ENCODE peak calls at places on chromosomes 3 and 15, in six cellular contexts. K is neural progenitor cell, F is heart right ventricle, D is brain microvascular endothelial cell, Z is A673, Y is AG10803. I is an unnamed sample.

GRCh38 chr15:70504305-70504951 is 258.9 kb downstream of the UACA start:
- DNase-seq in K (no peak), F (peak), D (peak), Z (peak), Y (peak), I (peak)

GRCh38 chr15:77402740-77403379 is 17.0 kb downstream of the PEAK1 start:
- DNase-seq in K (no peak), F (no peak), D (peak), Z (no peak), Y (peak), I (peak)

GRCh38 chr3:148309390-148310035 is 388.2 kb upstream of the AGTR1 start:
- DNase-seq in K (peak), F (no peak), D (peak), Z (peak), Y (peak), I (peak)

GRCh38 chr15:32994810-32995424 is 199.6 kb downstream of the FMN1 start:
- DNase-seq in K (peak), F (no peak), D (peak), Z (peak), Y (peak), I (peak)

GRCh38 chr15:34609658-34610057 is 26.2 kb upstream of the GOLGA8B start:
- DNase-seq in K (no peak), F (no peak), D (no peak), Z (no peak), Y (no peak), I (no peak)

GRCh38 chr3:8261018-8261417 is 240.6 kb upstream of the LMCD1 start:
- DNase-seq in K (no peak), F (no peak), D (no peak), Z (no peak), Y (no peak), I (no peak)

GRCh38 chr15:95208988-95209387 is 977.6 kb downstream of the MCTP2 start:
- DNase-seq in K (no peak), F (no peak), D (peak), Z (no peak), Y (peak), I (peak)

GRCh38 chr3:52237006-52237658 is 1.8 kb downstream of the TWF2 start:
- DNase-seq in K (no peak), F (no peak), D (no peak), Z (no peak), Y (no peak), I (no peak)

GRCh38 chr15:65396283-65396964 is 18.6 kb upstream of the IGDCC3 start:
- DNase-seq in K (peak), F (no peak), D (no peak), Z (no peak), Y (no peak), I (no peak)

GRCh38 chr3:29922990-29923746 is 642.3 kb downstream of the RBMS3 start:
- DNase-seq in K (no peak), F (no peak), D (peak), Z (no peak), Y (peak), I (peak)

GRCh38 chr3:125281411-125281810 is 68.9 kb upstream of the SLC12A8 start:
- DNase-seq in K (no peak), F (no peak), D (no peak), Z (peak), Y (peak), I (no peak)

GRCh38 chr3:169505577-169506155 is 157.8 kb downstream of the MECOM start:
- DNase-seq in K (peak), F (no peak), D (no peak), Z (no peak), Y (no peak), I (no peak)

GRCh38 chr3:44323341-44323955 is 15.1 kb upstream of the TCAIM start:
- DNase-seq in K (peak), F (peak), D (peak), Z (peak), Y (peak), I (peak)

GRCh38 chr3:10970306-10970979 is 22.1 kb upstream of the SLC6A1 start:
- DNase-seq in K (no peak), F (no peak), D (no peak), Z (no peak), Y (no peak), I (no peak)

GRCh38 chr15:79030470-79030869 is 60.1 kb downstream of the RASGRF1 start:
- DNase-seq in K (no peak), F (no peak), D (no peak), Z (no peak), Y (no peak), I (no peak)

GRCh38 chr15:87827126-87827525 is 429.4 kb downstream of the NTRK3 start:
- DNase-seq in K (no peak), F (no peak), D (peak), Z (no peak), Y (peak), I (peak)

GRCh38 chr3:160804762-160805161 is 48.7 kb downstream of the PPM1L start:
- DNase-seq in K (no peak), F (peak), D (peak), Z (peak), Y (no peak), I (no peak)

GRCh38 chr3:36600413-36600812 is 163.9 kb downstream of the DCLK3 start:
- DNase-seq in K (no peak), F (no peak), D (no peak), Z (no peak), Y (no peak), I (no peak)

GRCh38 chr3:151931171-151931570 is 57.7 kb downstream of the SUCNR1 start:
- DNase-seq in K (no peak), F (no peak), D (peak), Z (no peak), Y (no peak), I (peak)

GRCh38 chr3:30012941-30013543 is 593.4 kb upstream of the TGFBR2 start:
- DNase-seq in K (peak), F (no peak), D (peak), Z (peak), Y (peak), I (peak)

GRCh38 chr15:92864127-92864814 is 35.9 kb upstream of the CHD2 start:
- DNase-seq in K (peak), F (no peak), D (no peak), Z (no peak), Y (no peak), I (no peak)

GRCh38 chr15:28111552-28111951 is 12.4 kb upstream of the OCA2 start:
- DNase-seq in K (no peak), F (no peak), D (no peak), Z (no peak), Y (no peak), I (no peak)

GRCh38 chr3:158505117-158505516 is 65.9 kb upstream of the MLF1 start:
- DNase-seq in K (no peak), F (no peak), D (no peak), Z (no peak), Y (no peak), I (no peak)

GRCh38 chr15:96359371-96359771 is 28.9 kb downstream of the NR2F2 start:
- DNase-seq in K (peak), F (no peak), D (no peak), Z (no peak), Y (no peak), I (no peak)

GRCh38 chr3:198081421-198081844 is 121.4 kb downstream of the LMLN start:
- DNase-seq in K (peak), F (peak), D (no peak), Z (no peak), Y (no peak), I (no peak)

GRCh38 chr3:184780981-184781515 is 30.9 kb upstream of the VPS8 start:
- DNase-seq in K (no peak), F (no peak), D (no peak), Z (no peak), Y (peak), I (no peak)

GRCh38 chr3:5078151-5078550 is 43.9 kb upstream of the ARL8B start:
- DNase-seq in K (no peak), F (no peak), D (no peak), Z (no peak), Y (no peak), I (no peak)

GRCh38 chr15:78457101-78457500 is 19.1 kb downstream of the IREB2 start:
- DNase-seq in K (no peak), F (no peak), D (peak), Z (peak), Y (peak), I (peak)

DNA sequence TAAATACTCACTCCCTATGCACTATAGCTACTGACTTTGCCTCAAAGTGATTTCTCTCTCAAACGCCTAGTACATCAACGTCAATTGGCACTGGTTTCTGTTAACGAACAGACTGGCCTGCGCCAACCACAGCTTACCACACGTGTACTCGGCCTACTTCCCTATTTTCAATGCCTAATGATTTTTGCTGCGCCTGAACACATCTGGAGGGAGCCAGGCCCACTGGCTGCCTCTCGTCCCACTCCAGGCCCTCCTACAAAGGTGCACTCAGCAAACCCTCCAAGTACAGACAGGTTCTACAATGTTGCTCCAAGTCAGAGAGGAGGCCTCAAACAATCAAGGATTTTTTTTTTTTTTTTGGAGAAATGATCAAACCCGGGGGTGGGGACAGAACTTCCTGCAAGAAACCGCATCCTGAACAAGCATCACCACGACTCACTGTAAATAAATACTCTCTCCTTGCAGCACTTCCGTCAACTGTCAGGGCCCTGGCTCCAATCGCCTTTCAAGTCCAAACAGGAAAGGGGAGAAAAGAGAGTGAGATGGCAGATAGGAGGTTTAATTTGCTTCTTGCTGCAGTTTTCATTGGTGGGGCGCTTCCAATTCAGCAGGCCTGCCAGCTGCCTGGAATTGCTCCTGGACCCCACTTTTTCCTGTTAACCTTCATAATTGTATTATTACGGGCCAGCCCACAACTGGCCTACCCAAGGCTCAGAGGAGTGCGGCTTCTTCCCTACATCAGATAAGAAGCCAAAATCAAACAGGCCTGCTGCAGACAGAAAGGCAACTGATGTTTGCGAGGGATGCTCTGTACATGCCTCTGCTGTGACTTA is 139.3 kb downstream of the FOXP1 start:
- DNase-seq in K (no peak), F (no peak), D (peak), Z (no peak), Y (peak), I (peak)
- H3K4me3 ChIP-seq in K (no peak), F (no peak), D (no peak), Z (no peak), Y (no peak), I (no peak)

GRCh38 chr15:44595246-44595645 is 58.3 kb downstream of the EIF3J start:
- DNase-seq in K (no peak), F (no peak), D (no peak), Z (no peak), Y (no peak), I (no peak)

GRCh38 chr15:44595656-44596510 is 58.9 kb downstream of the EIF3J start:
- DNase-seq in K (no peak), F (no peak), D (no peak), Z (no peak), Y (no peak), I (no peak)

GRCh38 chr15:44591326-44591725 is 54.4 kb downstream of the EIF3J start:
- DNase-seq in K (no peak), F (no peak), D (no peak), Z (no peak), Y (no peak), I (no peak)

GRCh38 chr15:44596511-44597010 is 59.6 kb downstream of the EIF3J start:
- DNase-seq in K (no peak), F (no peak), D (no peak), Z (peak), Y (no peak), I (no peak)

GRCh38 chr15:44593042-44593736 is 56.2 kb downstream of the EIF3J start:
- DNase-seq in K (no peak), F (no peak), D (peak), Z (peak), Y (no peak), I (no peak)
- TF ChIP-seq CTCF in K (peak), F (peak), D (peak), Z (peak), Y (peak), I (peak)

GRCh38 chr15:75213768-75214221 is 12.1 kb downstream of the C15orf39 start:
- DNase-seq in K (no peak), F (no peak), D (no peak), Z (no peak), Y (no peak), I (no peak)
- H3K4me3 ChIP-seq in K (no peak), F (no peak), D (no peak), Z (no peak), Y (no peak), I (no peak)

DNA sequence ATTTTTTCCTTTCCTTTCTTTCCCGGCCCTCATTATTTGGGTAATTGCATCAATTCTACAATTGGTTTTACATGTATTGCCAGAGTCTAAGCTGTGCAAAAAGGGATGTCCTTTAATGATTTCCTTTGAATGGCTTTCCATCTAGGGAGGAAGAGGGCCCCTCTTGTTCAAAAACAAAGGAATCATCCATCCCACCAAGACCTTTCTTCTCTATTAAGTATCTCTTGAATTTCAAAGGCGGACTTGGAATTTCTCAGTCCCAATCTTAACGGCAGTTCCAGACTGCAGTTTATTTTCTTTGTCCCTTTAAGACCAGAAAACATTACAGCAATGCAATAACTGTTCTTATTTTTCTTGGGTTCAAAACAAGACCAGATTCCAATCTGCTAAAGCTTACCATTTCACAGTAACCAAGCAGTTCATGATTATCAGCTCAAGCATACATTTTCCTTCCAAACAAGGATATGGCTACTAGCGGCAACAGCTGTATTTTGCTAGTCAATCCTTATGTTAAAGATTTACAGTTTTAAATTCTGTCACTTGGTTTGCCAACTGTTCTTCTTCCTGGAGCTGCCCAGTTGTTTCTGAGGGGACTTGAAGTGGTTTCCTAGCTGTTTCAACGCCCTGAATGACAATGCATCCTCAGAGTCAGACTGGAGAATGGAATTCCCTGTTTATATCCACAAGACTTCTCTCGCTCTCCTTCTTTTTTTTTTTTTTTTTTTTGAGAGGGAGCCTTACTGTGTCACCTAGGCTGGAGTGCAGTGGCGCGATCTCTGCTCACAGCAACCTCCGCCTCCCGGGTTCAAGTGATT is 91.4 kb upstream of the LRIG1 start:
- DNase-seq in K (peak), F (no peak), D (no peak), Z (no peak), Y (no peak), I (no peak)
- TF ChIP-seq CTCF in K (no peak), F (no peak), D (no peak), Z (no peak), Y (no peak), I (no peak)

DNA sequence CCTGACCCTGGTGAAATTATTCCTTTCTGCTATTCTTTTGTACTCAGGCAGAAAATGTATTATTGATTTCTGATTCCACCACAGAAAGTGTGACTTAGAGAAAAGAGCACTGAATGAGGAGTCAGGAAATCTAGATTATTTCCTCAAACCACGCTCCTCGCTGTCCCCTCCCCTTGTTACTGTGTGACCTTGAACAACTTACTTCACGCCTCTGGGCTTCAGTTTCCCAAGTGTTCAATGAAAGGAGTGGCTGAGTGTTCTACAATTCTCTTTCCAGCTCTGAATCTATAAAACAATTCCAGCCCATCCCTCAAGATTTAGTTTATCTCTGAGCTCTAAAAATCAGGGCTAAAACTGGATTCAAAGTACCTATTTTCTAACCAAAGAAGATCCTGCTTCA is 3.4 kb downstream of the TNIK start:
- DNase-seq in K (no peak), F (no peak), D (no peak), Z (no peak), Y (no peak), I (no peak)
- H3K4me3 ChIP-seq in K (no peak), F (no peak), D (no peak), Z (no peak), Y (no peak), I (no peak)

DNA sequence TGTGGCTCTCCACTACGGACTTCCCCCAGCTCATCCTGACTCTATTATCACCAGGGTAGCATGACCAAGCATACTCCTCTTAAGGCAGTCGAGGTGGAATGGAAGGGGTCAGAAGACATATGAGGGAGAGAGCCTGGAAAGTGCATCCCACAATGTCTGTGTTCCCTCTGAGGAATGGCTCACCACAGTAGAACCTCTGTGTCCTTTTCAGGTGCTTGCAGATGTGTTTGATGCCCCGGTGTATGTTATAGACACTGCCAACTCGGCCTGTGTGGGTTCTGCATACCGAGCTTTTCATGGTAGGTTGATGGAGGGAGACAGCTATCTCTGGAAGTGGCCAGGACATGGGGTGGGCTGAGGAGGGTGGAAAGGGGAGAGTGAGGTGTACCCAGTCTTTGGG is 50.3 kb downstream of the XYLB start:
- DNase-seq in K (no peak), F (no peak), D (no peak), Z (no peak), Y (no peak), I (no peak)
- TF ChIP-seq CTCF in K (no peak), F (no peak), D (no peak), Z (no peak), Y (no peak), I (no peak)

GRCh38 chr3:18559323-18559972 is 134.3 kb upstream of the SATB1 start:
- DNase-seq in K (peak), F (no peak), D (peak), Z (peak), Y (no peak), I (peak)
- H3K4me3 ChIP-seq in K (no peak), F (no peak), D (no peak), Z (no peak), Y (no peak), I (no peak)

GRCh38 chr3:18045296-18045880 is 303.0 kb upstream of the TBC1D5 start:
- DNase-seq in K (no peak), F (no peak), D (no peak), Z (no peak), Y (no peak), I (no peak)

GRCh38 chr3:18049101-18049500 is 306.7 kb upstream of the TBC1D5 start:
- DNase-seq in K (no peak), F (no peak), D (no peak), Z (no peak), Y (no peak), I (peak)

GRCh38 chr3:18046131-18046530 is 303.7 kb upstream of the TBC1D5 start:
- DNase-seq in K (no peak), F (no peak), D (no peak), Z (no peak), Y (peak), I (no peak)

GRCh38 chr3:18046531-18046930 is 304.1 kb upstream of the TBC1D5 start:
- DNase-seq in K (no peak), F (no peak), D (no peak), Z (no peak), Y (no peak), I (no peak)

DNA sequence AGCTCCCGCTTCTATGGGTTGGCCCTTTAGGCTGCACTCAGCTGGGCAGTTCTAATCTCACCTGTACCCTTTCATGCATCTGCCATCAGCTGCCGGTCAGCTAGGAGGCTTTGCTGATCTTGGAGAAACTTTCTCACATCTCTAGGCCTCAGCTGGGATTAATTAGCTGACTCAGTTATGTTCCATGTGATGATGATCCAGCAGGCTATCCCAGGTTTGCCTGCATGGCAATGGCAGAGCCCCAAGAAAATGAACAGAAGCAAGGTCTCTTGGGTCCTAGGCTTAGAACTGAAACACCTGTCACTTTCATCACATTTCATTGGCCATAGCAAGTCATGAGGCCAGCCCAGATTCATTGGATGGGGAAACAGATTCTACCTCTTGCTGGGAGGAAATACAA is 304.6 kb upstream of the TBC1D5 start:
- DNase-seq in K (no peak), F (no peak), D (no peak), Z (no peak), Y (peak), I (peak)
- TF ChIP-seq CTCF in K (no peak), F (no peak), D (no peak), Z (no peak), Y (no peak), I (no peak)

GRCh38 chr15:52294881-52295420 is 653 bp downstream of the MYO5C start:
- DNase-seq in K (peak), F (no peak), D (no peak), Z (no peak), Y (no peak), I (no peak)
- H3K4me3 ChIP-seq in K (peak), F (peak), D (peak), Z (peak), Y (no peak), I (no peak)